ENCODE peak calls at places on chromosome 5, in nine cellular contexts. W is HCT116; N is prostate gland; P is Panc1; C is lower lobe of right lung; V is stomach; D is astrocyte; T is CD8-positive, alpha-beta memory T cell; J is mesendoderm. H is an unnamed sample.
A peak's percentile ranks its signal among the peaks of the same experiment; 100 is the strongest.

GRCh38 chr5:388266-389196 is 54.4 kb upstream of the EXOC3 start:
- DNase-seq in C (no peak), P (no peak), W (no peak), J (no peak), D (no peak), T (no peak), N (peak; percentile 3), V (peak; percentile 24), H (no peak)

GRCh38 chr5:96483878-96484277 is 50.8 kb upstream of the PCSK1 start:
- DNase-seq in J (peak; percentile 69), N (no peak), W (peak; percentile 12), V (no peak), T (no peak), C (no peak), P (no peak), D (peak; percentile 47), H (no peak)

GRCh38 chr5:141753143-141753970 is 71.3 kb upstream of the ARAP3 start:
- DNase-seq in D (no peak), T (no peak), V (no peak), N (no peak), J (no peak), P (no peak), C (no peak), W (no peak), H (no peak)

GRCh38 chr5:143636951-143637528 is 174.9 kb upstream of the HMHB1 start:
- DNase-seq in T (no peak), W (no peak), D (peak; percentile 88), C (no peak), J (no peak), N (no peak), P (no peak), V (no peak), H (no peak)

GRCh38 chr5:607541-608285 is 4.4 kb upstream of the CEP72 start:
- DNase-seq in N (no peak), W (no peak), P (no peak), V (peak; percentile 48), D (no peak), T (peak; percentile 42), C (no peak), J (no peak), H (no peak)

GRCh38 chr5:156824800-156825199 is 25.3 kb upstream of the PPP1R2B start:
- DNase-seq in P (no peak), W (peak; percentile 21), J (peak; percentile 80), T (no peak), V (no peak), D (peak; percentile 15), C (no peak), N (peak; percentile 30), H (peak; percentile 8)

GRCh38 chr5:38736089-38736488 is 109.7 kb upstream of the OSMR start:
- DNase-seq in W (no peak), C (no peak), N (no peak), V (no peak), D (no peak), T (no peak), J (no peak), P (no peak), H (no peak)

GRCh38 chr5:135560858-135561257 is 17.9 kb downstream of the CXCL14 start:
- DNase-seq in D (peak; percentile 38), P (peak; percentile 42), N (peak; percentile 69), J (peak; percentile 89), C (peak; percentile 80), W (peak; percentile 65), T (no peak), V (peak; percentile 81), H (peak; percentile 42)

GRCh38 chr5:73515232-73515631 is 17.0 kb downstream of the BTF3 start:
- DNase-seq in P (no peak), N (peak; percentile 86), V (peak; percentile 75), W (no peak), T (no peak), J (no peak), C (no peak), D (no peak), H (no peak)

GRCh38 chr5:149228610-149229297 is 42.9 kb upstream of the AFAP1L1 start:
- DNase-seq in T (no peak), P (peak; percentile 38), C (no peak), V (no peak), J (peak; percentile 80), N (peak; percentile 49), W (peak; percentile 89), D (peak; percentile 74), H (peak; percentile 82)

DNA sequence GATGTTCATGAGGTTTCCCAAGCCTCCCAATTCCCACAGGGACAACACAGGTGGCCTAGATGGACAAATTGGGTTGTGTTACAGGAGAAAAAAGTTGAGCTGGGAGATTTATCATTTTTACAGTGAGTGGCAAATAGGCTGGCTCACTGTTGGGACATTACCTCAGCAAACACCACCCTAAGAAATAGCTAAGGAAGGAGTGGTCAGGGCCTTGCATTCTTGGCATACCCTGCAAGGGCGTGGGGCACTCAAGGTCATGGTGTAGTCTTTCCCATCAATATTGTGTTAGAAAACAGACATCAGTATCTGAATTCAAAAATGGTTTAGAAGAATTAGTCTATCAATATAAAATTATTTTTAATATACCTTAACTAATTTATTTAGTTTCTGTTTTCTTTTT is 23.4 kb upstream of the CPLANE1 start:
- DNase-seq in V (peak; percentile 59), W (no peak), P (no peak), C (peak; percentile 76), T (no peak), N (no peak), D (peak; percentile 65), J (peak; percentile 87), H (no peak)
- H3K27ac ChIP-seq in V (peak overlapping the region; percentile 46), W (peak overlapping the region; percentile 37), P (no peak overlapping the region), C (peak overlapping the region; percentile 57), T (no peak overlapping the region), N (no peak overlapping the region), D (no peak overlapping the region), J (no peak overlapping the region), H (no peak overlapping the region)

DNA sequence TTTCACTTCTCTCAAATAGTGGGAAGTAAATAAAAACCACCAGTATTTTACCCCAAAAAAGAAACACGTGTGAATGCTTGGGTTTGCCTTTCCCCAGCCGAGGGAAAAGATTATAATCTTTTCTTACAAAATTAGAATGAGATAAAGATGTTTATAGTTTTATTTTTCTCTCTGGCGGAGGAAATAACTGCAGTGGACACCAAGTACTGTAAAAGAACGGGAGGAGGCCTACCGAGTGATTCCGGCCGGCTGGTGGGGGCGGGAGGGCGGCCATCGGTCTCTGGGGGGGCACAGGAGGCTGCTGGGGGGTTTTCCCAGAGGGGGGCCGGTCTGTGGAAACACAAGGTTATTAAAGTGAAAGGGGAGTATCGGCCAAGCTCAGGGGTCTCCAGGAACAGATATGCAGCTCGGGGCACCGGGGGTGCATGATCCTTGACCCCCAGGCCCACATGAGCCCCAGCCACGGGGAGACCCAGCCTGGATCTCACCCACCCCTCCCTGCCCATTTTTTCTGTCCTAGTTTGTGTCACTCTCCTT is 29.4 kb downstream of the LCP2 start:
- DNase-seq in C (no peak), P (no peak), V (no peak), D (no peak), T (no peak), J (no peak), W (no peak), N (no peak), H (no peak)
- H3K4me3 ChIP-seq in C (peak overlapping the region; percentile 6), P (no peak overlapping the region), V (peak overlapping the region; percentile 16), D (no peak overlapping the region), T (no peak overlapping the region), J (no peak overlapping the region), W (no peak overlapping the region), N (no peak overlapping the region), H (no peak overlapping the region)

GRCh38 chr5:88671408-88671807 is 211.6 kb downstream of the MEF2C start:
- DNase-seq in T (no peak), V (no peak), C (no peak), J (no peak), N (no peak), D (no peak), P (no peak), W (no peak), H (no peak)
- H3K27me3 ChIP-seq in T (peaks cover 65% of the 10 kb centered on the region), V (peaks cover 89% of the 10 kb centered on the region), C (peaks cover 97% of the 10 kb centered on the region), J (peaks cover 38% of the 10 kb centered on the region), N (peaks cover 55% of the 10 kb centered on the region), D (peaks cover 5% of the 10 kb centered on the region), P (no peaks in the 10 kb centered on the region), W (no peaks in the 10 kb centered on the region), H (peaks cover 82% of the 10 kb centered on the region)

DNA sequence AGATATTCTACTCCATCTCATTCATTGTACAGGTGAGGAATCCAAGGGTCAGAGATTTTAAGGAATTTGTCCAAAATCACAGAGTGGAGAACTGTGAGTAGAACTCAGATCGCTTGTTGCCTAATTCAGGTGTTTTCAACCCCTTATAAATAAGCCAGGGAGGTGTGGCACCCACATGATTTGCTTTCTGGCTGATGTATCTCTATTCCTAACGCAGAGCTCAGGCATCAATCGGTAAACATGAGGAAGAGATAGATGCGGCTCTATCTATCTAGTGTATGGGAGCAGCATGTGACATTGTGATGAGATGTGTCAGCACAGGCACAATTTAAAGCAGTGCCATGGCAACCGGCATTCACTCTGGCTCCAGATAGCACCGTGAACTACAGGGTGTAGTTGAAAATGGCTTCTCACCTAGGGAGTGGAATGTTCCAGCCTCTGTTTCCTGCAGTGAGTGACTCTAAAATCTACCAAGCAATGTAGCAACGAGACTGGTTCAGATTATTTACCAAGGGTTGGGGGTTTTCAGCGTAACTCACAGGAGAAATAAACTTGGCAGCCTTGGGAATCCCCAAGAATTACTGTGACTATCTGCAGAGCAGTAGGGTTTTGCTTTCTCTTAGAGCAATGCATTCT is 53.4 kb upstream of the SUB1 start:
- DNase-seq in P (peak; percentile 60), V (no peak), D (peak; percentile 32), W (no peak), T (peak; percentile 74), N (no peak), J (peak; percentile 98), C (no peak), H (no peak)
- H3K27ac ChIP-seq in P (peak overlapping the region; percentile 48), V (no peak overlapping the region), D (no peak overlapping the region), W (no peak overlapping the region), T (peak overlapping the region; percentile 76), N (no peak overlapping the region), J (peak overlapping the region; percentile 17), C (no peak overlapping the region), H (peak overlapping the region; percentile 34)

GRCh38 chr5:34918025-34918424 is 2.5 kb downstream of the BRIX1 start:
- DNase-seq in J (no peak), N (no peak), P (no peak), T (no peak), C (no peak), V (no peak), W (no peak), D (no peak), H (no peak)
- H3K4me3 ChIP-seq in J (no peak overlapping the region), N (no peak overlapping the region), P (peak overlapping the region; percentile 98), T (no peak overlapping the region), C (no peak overlapping the region), V (no peak overlapping the region), W (no peak overlapping the region), D (no peak overlapping the region), H (no peak overlapping the region)

H was measured in AG04450.